ENCODE peak calls at places on chromosomes 11 and 22, in six cellular contexts. P is myocyte; W is stimulated activated CD4-positive, alpha-beta T cell treated with anti-CD3 and anti-CD28 coated beads, Interleukin-1b, Interleukin-23, amount 100 ng/mL, for 48 hours; T is ACHN; G is NCI-H748 treated with DMSO at 0.1 percent for 48 hours; V is right lobe of liver. F is an unnamed sample.

GRCh38 chr11:66288138-66288865 is 641 bp downstream of the YIF1A start:
- DNase-seq in P (peak), W (no peak), T (no peak), G (no peak), V (peak), F (no peak)

GRCh38 chr22:30305519-30305905 is 16.2 kb upstream of the CASTOR1 start:
- DNase-seq in P (no peak), W (peak), T (no peak), G (no peak), V (peak), F (no peak)

GRCh38 chr11:130435671-130436070 is 7.3 kb upstream of the ADAMTS8 start:
- DNase-seq in P (no peak), W (no peak), T (no peak), G (no peak), V (no peak), F (no peak)

GRCh38 chr22:49618689-49618953 is 209.1 kb downstream of the BRD1 start:
- DNase-seq in P (no peak), W (no peak), T (no peak), G (no peak), V (no peak), F (no peak)

GRCh38 chr22:29947410-29948387 is 64.7 kb downstream of the MTMR3 start:
- DNase-seq in P (peak), W (no peak), T (no peak), G (no peak), V (no peak), F (no peak)

GRCh38 chr22:49197986-49198704 is 629.5 kb downstream of the BRD1 start:
- DNase-seq in P (no peak), W (no peak), T (no peak), G (no peak), V (peak), F (no peak)

GRCh38 chr11:20026629-20027545 is 133.4 kb downstream of the DBX1 start:
- DNase-seq in P (no peak), W (no peak), T (no peak), G (peak), V (no peak), F (no peak)

GRCh38 chr22:27754888-27755480 is 46.6 kb downstream of the MN1 start:
- DNase-seq in P (no peak), W (no peak), T (no peak), G (no peak), V (no peak), F (no peak)

GRCh38 chr11:68946416-68947090 is 34.2 kb downstream of the MRGPRD start:
- DNase-seq in P (peak), W (no peak), T (peak), G (no peak), V (no peak), F (no peak)

GRCh38 chr11:45593992-45594391 is 71.4 kb downstream of the CHST1 start:
- DNase-seq in P (no peak), W (no peak), T (no peak), G (no peak), V (no peak), F (no peak)

GRCh38 chr11:66727282-66727882 is 1.6 kb downstream of the SPTBN2 start:
- DNase-seq in P (peak), W (no peak), T (peak), G (no peak), V (peak), F (no peak)

GRCh38 chr11:57899378-57899777 is 124.3 kb upstream of the OR9Q1 start:
- DNase-seq in P (no peak), W (no peak), T (no peak), G (no peak), V (no peak), F (no peak)

GRCh38 chr11:18105086-18105801 is 638 bp downstream of the SAAL1 start:
- DNase-seq in P (no peak), W (no peak), T (peak), G (peak), V (no peak), F (no peak)

GRCh38 chr11:89633125-89633695 is 76.9 kb upstream of the TRIM77 start:
- DNase-seq in P (no peak), W (no peak), T (no peak), G (no peak), V (no peak), F (no peak)

GRCh38 chr22:42214625-42215415 is 55.6 kb downstream of the TCF20 start:
- DNase-seq in P (no peak), W (no peak), T (no peak), G (no peak), V (no peak), F (no peak)

GRCh38 chr11:65911682-65912568 is 6.9 kb downstream of the C11orf68 start:
- DNase-seq in P (peak), W (no peak), T (peak), G (no peak), V (no peak), F (no peak)

GRCh38 chr11:363948-364761 is 5.1 kb upstream of the B4GALNT4 start:
- DNase-seq in P (peak), W (peak), T (peak), G (peak), V (no peak), F (no peak)

GRCh38 chr11:12695878-12696277 is 21.7 kb downstream of the TEAD1 start:
- DNase-seq in P (peak), W (no peak), T (no peak), G (no peak), V (no peak), F (no peak)

F was measured in T-helper 1 cell.